ENCODE peak calls at places on chromosomes 1 and 21, in four cellular contexts. One of them, this sample, is unnamed.

GRCh38 chr1:45687753-45688737 is at the start of gene TMEM69:
- ATAC-seq in activated CD8-positive, alpha-beta T cell treated with anti-CD3 and anti-CD28 coated beads for 36 hours: peak; percentile 14
- ATAC-seq in left lung: peak; percentile 60
- ATAC-seq in K562: peak; percentile 28
- ATAC-seq in this sample: peak; percentile 9

GRCh38 chr1:89802036-89802435 is 18.8 kb upstream of the LRRC8D start:
- ATAC-seq in activated CD8-positive, alpha-beta T cell treated with anti-CD3 and anti-CD28 coated beads for 36 hours: no peak
- ATAC-seq in left lung: no peak
- ATAC-seq in K562: no peak
- ATAC-seq in this sample: no peak

GRCh38 chr1:117171900-117172501 is 38.7 kb downstream of the VTCN1 start:
- ATAC-seq in left lung: peak; percentile 81
- ATAC-seq in K562: no peak
- ATAC-seq in activated CD8-positive, alpha-beta T cell treated with anti-CD3 and anti-CD28 coated beads for 36 hours: no peak
- ATAC-seq in this sample: no peak

GRCh38 chr1:211833174-211833820 is 2.7 kb upstream of the LPGAT1 start:
- ATAC-seq in activated CD8-positive, alpha-beta T cell treated with anti-CD3 and anti-CD28 coated beads for 36 hours: peak; percentile 63
- ATAC-seq in left lung: no peak
- ATAC-seq in K562: no peak
- ATAC-seq in this sample: peak; percentile 23

GRCh38 chr1:220487297-220487820 is 40.6 kb upstream of the MARK1 start:
- ATAC-seq in activated CD8-positive, alpha-beta T cell treated with anti-CD3 and anti-CD28 coated beads for 36 hours: peak; percentile 75
- ATAC-seq in K562: peak; percentile 54
- ATAC-seq in left lung: no peak
- ATAC-seq in this sample: no peak

GRCh38 chr1:27517907-27518718 is 28.1 kb upstream of the WASF2 start:
- ATAC-seq in K562: peak; percentile 54
- ATAC-seq in activated CD8-positive, alpha-beta T cell treated with anti-CD3 and anti-CD28 coated beads for 36 hours: no peak
- ATAC-seq in left lung: no peak
- ATAC-seq in this sample: no peak

GRCh38 chr1:31752258-31752657 is 11.9 kb downstream of the ADGRB2 start:
- ATAC-seq in activated CD8-positive, alpha-beta T cell treated with anti-CD3 and anti-CD28 coated beads for 36 hours: peak; percentile 38
- ATAC-seq in left lung: no peak
- ATAC-seq in K562: no peak
- ATAC-seq in this sample: peak; percentile 17

GRCh38 chr1:168138134-168138533 is 1.4 kb upstream of the GPR161 start:
- ATAC-seq in left lung: no peak
- ATAC-seq in K562: no peak
- ATAC-seq in activated CD8-positive, alpha-beta T cell treated with anti-CD3 and anti-CD28 coated beads for 36 hours: peak; percentile 42
- ATAC-seq in this sample: peak; percentile 58

GRCh38 chr1:16067127-16067768 is 6.2 kb downstream of the FAM131C start:
- ATAC-seq in activated CD8-positive, alpha-beta T cell treated with anti-CD3 and anti-CD28 coated beads for 36 hours: no peak
- ATAC-seq in left lung: no peak
- ATAC-seq in K562: peak; percentile 54
- ATAC-seq in this sample: no peak

GRCh38 chr1:169588785-169589485 is 2.7 kb upstream of the F5 start:
- ATAC-seq in left lung: no peak
- ATAC-seq in activated CD8-positive, alpha-beta T cell treated with anti-CD3 and anti-CD28 coated beads for 36 hours: peak; percentile 52
- ATAC-seq in K562: no peak
- ATAC-seq in this sample: peak; percentile 53

GRCh38 chr1:7003676-7004075 is 218.4 kb downstream of the CAMTA1 start:
- ATAC-seq in activated CD8-positive, alpha-beta T cell treated with anti-CD3 and anti-CD28 coated beads for 36 hours: no peak
- ATAC-seq in K562: no peak
- ATAC-seq in left lung: no peak
- ATAC-seq in this sample: no peak

GRCh38 chr1:152917794-152918193 is 9.4 kb downstream of the IVL start:
- ATAC-seq in K562: peak; percentile 45
- ATAC-seq in activated CD8-positive, alpha-beta T cell treated with anti-CD3 and anti-CD28 coated beads for 36 hours: no peak
- ATAC-seq in left lung: peak; percentile 59
- ATAC-seq in this sample: no peak

GRCh38 chr1:88216441-88216840 is 467.6 kb upstream of the PKN2 start:
- ATAC-seq in activated CD8-positive, alpha-beta T cell treated with anti-CD3 and anti-CD28 coated beads for 36 hours: no peak
- ATAC-seq in left lung: no peak
- ATAC-seq in K562: no peak
- ATAC-seq in this sample: no peak

GRCh38 chr1:192691041-192691440 is 55.1 kb downstream of the RGS13 start:
- ATAC-seq in left lung: no peak
- ATAC-seq in activated CD8-positive, alpha-beta T cell treated with anti-CD3 and anti-CD28 coated beads for 36 hours: no peak
- ATAC-seq in K562: no peak
- ATAC-seq in this sample: no peak

GRCh38 chr21:29184047-29184446 is 53.6 kb downstream of the MAP3K7CL start:
- ATAC-seq in left lung: peak; percentile 59
- ATAC-seq in activated CD8-positive, alpha-beta T cell treated with anti-CD3 and anti-CD28 coated beads for 36 hours: no peak
- ATAC-seq in K562: no peak
- ATAC-seq in this sample: no peak

GRCh38 chr1:34715139-34715538 is 39.7 kb upstream of the GJB5 start:
- ATAC-seq in activated CD8-positive, alpha-beta T cell treated with anti-CD3 and anti-CD28 coated beads for 36 hours: no peak
- ATAC-seq in K562: no peak
- ATAC-seq in left lung: no peak
- ATAC-seq in this sample: no peak

GRCh38 chr1:16243936-16244649 is 7.1 kb upstream of the CPLANE2 start:
- ATAC-seq in K562: peak; percentile 79
- ATAC-seq in left lung: peak; percentile 86
- ATAC-seq in activated CD8-positive, alpha-beta T cell treated with anti-CD3 and anti-CD28 coated beads for 36 hours: peak; percentile 94
- ATAC-seq in this sample: peak; percentile 76

GRCh38 chr1:41799205-41799604 is 119.5 kb downstream of the HIVEP3 start:
- ATAC-seq in left lung: no peak
- ATAC-seq in activated CD8-positive, alpha-beta T cell treated with anti-CD3 and anti-CD28 coated beads for 36 hours: no peak
- ATAC-seq in K562: no peak
- ATAC-seq in this sample: no peak

GRCh38 chr1:227770812-227771211 is 35.6 kb downstream of the SNAP47 start:
- ATAC-seq in activated CD8-positive, alpha-beta T cell treated with anti-CD3 and anti-CD28 coated beads for 36 hours: no peak
- ATAC-seq in left lung: no peak
- ATAC-seq in K562: no peak
- ATAC-seq in this sample: no peak

GRCh38 chr21:40852563-40852962 is 5.6 kb upstream of the DSCAM start:
- ATAC-seq in left lung: peak; percentile 54
- ATAC-seq in K562: no peak
- ATAC-seq in activated CD8-positive, alpha-beta T cell treated with anti-CD3 and anti-CD28 coated beads for 36 hours: no peak
- ATAC-seq in this sample: no peak

GRCh38 chr21:44958471-44959191 is 18.8 kb downstream of the SLX9 start:
- ATAC-seq in left lung: peak; percentile 70
- ATAC-seq in activated CD8-positive, alpha-beta T cell treated with anti-CD3 and anti-CD28 coated beads for 36 hours: no peak
- ATAC-seq in K562: no peak
- ATAC-seq in this sample: no peak

GRCh38 chr1:19435181-19435580 is 50.2 kb downstream of the CAPZB start:
- ATAC-seq in K562: no peak
- ATAC-seq in activated CD8-positive, alpha-beta T cell treated with anti-CD3 and anti-CD28 coated beads for 36 hours: no peak
- ATAC-seq in left lung: peak; percentile 27
- ATAC-seq in this sample: no peak

GRCh38 chr1:185244015-185244747 is 72.9 kb downstream of the IVNS1ABP start:
- ATAC-seq in left lung: peak; percentile 42
- ATAC-seq in K562: peak; percentile 55
- ATAC-seq in activated CD8-positive, alpha-beta T cell treated with anti-CD3 and anti-CD28 coated beads for 36 hours: peak; percentile 95
- ATAC-seq in this sample: peak; percentile 100

GRCh38 chr1:40987439-40988276 is 8.2 kb downstream of the CTPS1 start:
- ATAC-seq in activated CD8-positive, alpha-beta T cell treated with anti-CD3 and anti-CD28 coated beads for 36 hours: no peak
- ATAC-seq in K562: no peak
- ATAC-seq in left lung: no peak
- ATAC-seq in this sample: no peak

GRCh38 chr1:90000934-90001676 is 6.2 kb downstream of the ZNF326 start:
- ATAC-seq in left lung: no peak
- ATAC-seq in activated CD8-positive, alpha-beta T cell treated with anti-CD3 and anti-CD28 coated beads for 36 hours: peak; percentile 45
- ATAC-seq in K562: peak; percentile 66
- ATAC-seq in this sample: no peak

GRCh38 chr1:233127157-233127556 is 168.4 kb downstream of the PCNX2 start:
- ATAC-seq in K562: no peak
- ATAC-seq in activated CD8-positive, alpha-beta T cell treated with anti-CD3 and anti-CD28 coated beads for 36 hours: no peak
- ATAC-seq in left lung: no peak
- ATAC-seq in this sample: no peak

GRCh38 chr1:117535776-117536175 is 70.1 kb upstream of the TENT5C start:
- ATAC-seq in activated CD8-positive, alpha-beta T cell treated with anti-CD3 and anti-CD28 coated beads for 36 hours: peak; percentile 15
- ATAC-seq in left lung: no peak
- ATAC-seq in K562: no peak
- ATAC-seq in this sample: no peak

This sample was measured in activated CD4-positive, CD25-positive, alpha-beta regulatory T cell treated with anti-CD3 and anti-CD28 coated beads, Interleukin-2, amount 50 U/mL, for 24 hours.